ENCODE peak calls at places on chromosomes 4 and X, in four cellular contexts. D is right lobe of liver, A is pancreas, K is left lung. B is an unnamed sample.

GRCh38 chr4:8607603-8608481 is 15.3 kb downstream of the CPZ start:
- DNase-seq in D (no peak), A (peak), K (peak), B (no peak)

GRCh38 chrX:70331161-70331560 is 41.3 kb downstream of the KIF4A start:
- DNase-seq in D (no peak), A (no peak), K (no peak), B (peak)

GRCh38 chrX:40244980-40245379 is 147.2 kb upstream of the BCOR start:
- DNase-seq in D (no peak), A (no peak), K (no peak), B (no peak)

GRCh38 chr4:176277162-176277904 is 8.3 kb upstream of the ASB5 start:
- DNase-seq in D (peak), A (peak), K (no peak), B (peak)

GRCh38 chr4:113433116-113433515 is 328.4 kb downstream of the CAMK2D start:
- DNase-seq in D (no peak), A (no peak), K (no peak), B (no peak)

GRCh38 chrX:149638860-149639259 is 7.3 kb upstream of the TMEM185A start:
- DNase-seq in D (no peak), A (no peak), K (no peak), B (no peak)

GRCh38 chr4:56468097-56468422 is 643 bp downstream of the SRP72 start:
- DNase-seq in D (no peak), A (no peak), K (no peak), B (peak)

GRCh38 chrX:119574394-119575266 is at the start of gene UBE2A:
- DNase-seq in D (peak), A (peak), K (peak), B (peak)

GRCh38 chrX:68930576-68931317 is 101.9 kb downstream of the EFNB1 start:
- DNase-seq in D (no peak), A (no peak), K (no peak), B (no peak)

GRCh38 chr4:172857026-172857425 is 311.6 kb upstream of the GALNT7 start:
- DNase-seq in D (no peak), A (no peak), K (no peak), B (no peak)

GRCh38 chrX:123153846-123154335 is 30.2 kb upstream of the GRIA3 start:
- DNase-seq in D (no peak), A (no peak), K (no peak), B (peak)

GRCh38 chrX:51395807-51396728 is 63.4 kb downstream of the NUDT10 start:
- DNase-seq in D (peak), A (peak), K (peak), B (no peak)

GRCh38 chrX:103774070-103774642 is 2.5 kb upstream of the PLP1 start:
- DNase-seq in D (no peak), A (no peak), K (no peak), B (peak)

GRCh38 chr4:102620697-102621497 is 119.7 kb downstream of the NFKB1 start:
- DNase-seq in D (peak), A (no peak), K (no peak), B (peak)

GRCh38 chrX:7252013-7252610 is 104.2 kb upstream of the PUDP start:
- DNase-seq in D (peak), A (peak), K (no peak), B (no peak)

GRCh38 chr4:52511825-52512224 is 147.3 kb downstream of the USP46 start:
- DNase-seq in D (no peak), A (no peak), K (no peak), B (no peak)

GRCh38 chr4:186191266-186192067 is at the start of gene CYP4V2:
- DNase-seq in D (peak), A (peak), K (peak), B (peak)

GRCh38 chr4:32909722-32910121 is 2189.6 kb downstream of the PCDH7 start:
- DNase-seq in D (no peak), A (peak), K (no peak), B (no peak)

GRCh38 chr4:30537462-30537861 is 182.7 kb upstream of the PCDH7 start:
- DNase-seq in D (no peak), A (no peak), K (no peak), B (peak)

GRCh38 chrX:134423606-134424005 is 36.4 kb upstream of the HPRT1 start:
- DNase-seq in D (no peak), A (no peak), K (no peak), B (peak)

GRCh38 chr4:39348371-39349265 is 17.5 kb downstream of the RFC1 start:
- DNase-seq in D (no peak), A (no peak), K (no peak), B (no peak)

DNA sequence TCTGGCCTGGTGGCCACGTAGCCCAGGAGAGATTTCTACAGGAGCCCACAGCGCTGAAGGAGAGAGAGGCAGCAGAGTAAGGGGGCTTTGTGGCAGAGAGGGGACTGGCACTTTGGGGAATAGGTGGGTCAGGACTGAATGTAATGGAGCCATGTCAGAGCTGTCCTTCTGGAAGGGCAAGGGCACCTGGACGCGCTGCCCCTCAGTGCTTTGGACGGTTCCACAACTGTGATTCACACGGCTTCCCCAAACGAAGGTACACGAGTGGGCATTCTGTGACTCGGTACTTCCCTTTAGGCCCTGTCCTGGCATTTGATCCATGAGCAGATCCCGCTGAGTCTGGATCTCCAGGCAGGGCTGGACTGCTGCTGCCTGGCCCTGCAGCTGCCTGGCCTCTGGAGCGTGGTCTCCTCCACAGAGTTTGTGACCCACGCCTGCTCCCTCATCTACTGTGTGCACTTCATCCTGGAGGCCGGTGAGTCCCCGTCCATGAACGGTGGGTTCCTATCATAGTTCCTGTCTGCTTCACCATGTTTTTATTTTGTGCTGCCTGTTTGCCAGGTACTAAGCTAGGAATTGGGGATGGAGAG is 35.2 kb upstream of the MSANTD1 start:
- DNase-seq in D (no peak), A (no peak), K (peak), B (no peak)
- TF ChIP-seq CTCF in D (no peak), A (no peak), K (no peak), B (no peak)

GRCh38 chr4:26958925-26959653 is 98.4 kb downstream of the STIM2 start:
- DNase-seq in D (no peak), A (no peak), K (no peak), B (no peak)

GRCh38 chr4:26952891-26953290 is 92.2 kb downstream of the STIM2 start:
- DNase-seq in D (no peak), A (no peak), K (no peak), B (no peak)

GRCh38 chr4:26953361-26953760 is 92.7 kb downstream of the STIM2 start:
- DNase-seq in D (no peak), A (no peak), K (no peak), B (no peak)

GRCh38 chr4:26950446-26950845 is 89.8 kb downstream of the STIM2 start:
- DNase-seq in D (no peak), A (no peak), K (no peak), B (no peak)

DNA sequence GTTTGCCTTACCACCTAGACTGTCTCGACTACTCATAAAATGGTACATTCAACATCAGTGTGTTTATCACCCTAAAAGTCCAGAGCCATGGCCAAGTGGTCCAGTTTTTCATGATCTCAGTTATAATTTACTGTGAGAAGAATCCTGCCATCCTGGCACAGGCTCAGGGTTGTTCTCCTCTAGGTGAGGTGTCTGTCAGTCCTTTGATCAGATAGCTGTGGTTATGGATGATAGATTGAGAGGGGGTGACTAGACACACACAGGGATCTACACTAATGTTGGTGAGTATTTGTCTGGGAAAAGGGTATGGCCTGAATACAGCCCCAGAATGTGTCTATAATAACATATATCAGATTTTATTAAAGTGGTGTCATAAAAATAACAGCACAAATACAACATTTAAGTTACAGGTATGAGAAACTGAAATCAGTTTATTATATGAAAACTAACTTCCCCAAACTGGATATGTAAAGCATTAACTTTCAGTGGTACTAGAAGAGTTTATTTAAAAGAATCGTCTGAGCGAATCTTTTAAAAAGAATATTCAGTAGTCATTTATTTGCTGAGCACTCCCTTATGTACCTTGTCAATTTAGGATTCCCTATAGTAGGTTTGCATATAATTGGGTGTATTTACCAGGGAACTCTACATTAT is 93.3 kb downstream of the STIM2 start:
- DNase-seq in D (no peak), A (no peak), K (no peak), B (no peak)
- H3K4me3 ChIP-seq in D (no peak), A (no peak), K (no peak), B (no peak)

DNA sequence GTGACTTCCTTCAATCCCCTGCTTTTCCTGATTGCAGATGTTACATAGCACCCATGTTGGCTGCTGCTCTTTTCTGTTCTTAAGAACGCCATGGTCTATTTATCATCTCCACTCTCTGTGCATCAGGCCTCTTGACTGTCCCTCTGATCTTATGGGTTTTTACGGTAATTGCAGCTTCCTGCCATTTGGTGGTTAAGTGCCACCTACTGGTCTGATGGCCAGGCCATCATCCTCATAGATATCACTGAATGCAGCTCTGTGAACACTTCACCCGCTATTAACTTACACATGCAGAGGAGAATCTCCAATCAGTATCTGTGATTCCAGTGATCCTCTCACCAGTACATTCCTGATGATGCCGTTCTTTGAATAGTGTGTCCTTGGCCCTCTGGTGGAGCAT is 382.4 kb downstream of the TRAM1L1 start:
- DNase-seq in D (no peak), A (no peak), K (no peak), B (no peak)
- TF ChIP-seq CTCF in D (peak), A (no peak), K (no peak), B (no peak)

GRCh38 chr4:123024710-123025109 is 102.3 kb upstream of the NUDT6 start:
- DNase-seq in D (no peak), A (no peak), K (no peak), B (no peak)

GRCh38 chr4:123020285-123020684 is 97.9 kb upstream of the NUDT6 start:
- DNase-seq in D (no peak), A (no peak), K (no peak), B (no peak)

GRCh38 chr4:123023647-123024046 is 101.2 kb upstream of the NUDT6 start:
- DNase-seq in D (no peak), A (peak), K (peak), B (no peak)

DNA sequence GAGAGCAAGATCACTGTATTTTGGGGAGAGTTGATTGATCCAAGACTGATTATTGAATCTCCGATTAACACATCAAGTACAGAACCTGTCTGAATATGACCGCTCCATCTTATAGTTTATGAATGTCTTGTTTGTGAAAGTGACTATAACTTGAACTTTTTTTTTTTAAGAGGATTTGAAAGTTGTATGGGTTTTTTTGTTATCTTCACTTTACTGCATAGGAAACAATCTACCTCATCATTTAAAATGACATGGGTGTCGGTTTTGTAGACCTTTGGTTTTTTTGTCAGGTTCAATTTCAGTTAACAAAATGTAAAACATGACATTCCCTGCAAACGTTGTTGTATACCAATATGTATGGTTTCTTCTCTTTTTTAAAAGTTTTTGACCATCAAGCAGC is 103.0 kb upstream of the NUDT6 start:
- DNase-seq in D (no peak), A (no peak), K (no peak), B (no peak)
- H3K4me3 ChIP-seq in D (no peak), A (no peak), K (no peak), B (no peak)